ENCODE peak calls at places on chromosomes 11 and 22, in six cellular contexts. J is stomach, W is GM12891, A is spleen, P is breast epithelium, I is HCT116. E is an unnamed sample.

GRCh38 chr11:85821636-85822035 is 10.7 kb upstream of the SYTL2 start:
- DNase-seq in J (peak), W (no peak), A (no peak), P (no peak), I (no peak), E (no peak)

GRCh38 chr11:131095501-131096185 is 179.4 kb upstream of the SNX19 start:
- DNase-seq in J (no peak), W (no peak), A (no peak), P (no peak), I (no peak), E (no peak)

GRCh38 chr11:11084337-11084736 is 226.5 kb upstream of the ZBED5 start:
- DNase-seq in J (no peak), W (no peak), A (no peak), P (no peak), I (no peak), E (no peak)

GRCh38 chr11:119671048-119671447 is 58.0 kb downstream of the NECTIN1 start:
- DNase-seq in J (peak), W (no peak), A (no peak), P (no peak), I (no peak), E (no peak)

GRCh38 chr11:113908107-113908506 is 3.5 kb downstream of the HTR3B start:
- DNase-seq in J (no peak), W (no peak), A (no peak), P (no peak), I (no peak), E (no peak)

GRCh38 chr11:11346249-11346648 is 6.8 kb downstream of the CSNK2A3 start:
- DNase-seq in J (no peak), W (no peak), A (no peak), P (no peak), I (no peak), E (no peak)

GRCh38 chr11:856397-856796 is 13.7 kb downstream of the TSPAN4 start:
- DNase-seq in J (no peak), W (no peak), A (no peak), P (no peak), I (no peak), E (no peak)

GRCh38 chr11:72098741-72099140 is 4.4 kb downstream of the LAMTOR1 start:
- DNase-seq in J (no peak), W (no peak), A (no peak), P (no peak), I (no peak), E (no peak)

GRCh38 chr11:5291207-5291838 is 10.4 kb downstream of the OR51B4 start:
- DNase-seq in J (no peak), W (peak), A (no peak), P (no peak), I (peak), E (peak)

GRCh38 chr22:49040111-49040510 is 787.6 kb downstream of the BRD1 start:
- DNase-seq in J (no peak), W (no peak), A (no peak), P (no peak), I (no peak), E (no peak)

DNA sequence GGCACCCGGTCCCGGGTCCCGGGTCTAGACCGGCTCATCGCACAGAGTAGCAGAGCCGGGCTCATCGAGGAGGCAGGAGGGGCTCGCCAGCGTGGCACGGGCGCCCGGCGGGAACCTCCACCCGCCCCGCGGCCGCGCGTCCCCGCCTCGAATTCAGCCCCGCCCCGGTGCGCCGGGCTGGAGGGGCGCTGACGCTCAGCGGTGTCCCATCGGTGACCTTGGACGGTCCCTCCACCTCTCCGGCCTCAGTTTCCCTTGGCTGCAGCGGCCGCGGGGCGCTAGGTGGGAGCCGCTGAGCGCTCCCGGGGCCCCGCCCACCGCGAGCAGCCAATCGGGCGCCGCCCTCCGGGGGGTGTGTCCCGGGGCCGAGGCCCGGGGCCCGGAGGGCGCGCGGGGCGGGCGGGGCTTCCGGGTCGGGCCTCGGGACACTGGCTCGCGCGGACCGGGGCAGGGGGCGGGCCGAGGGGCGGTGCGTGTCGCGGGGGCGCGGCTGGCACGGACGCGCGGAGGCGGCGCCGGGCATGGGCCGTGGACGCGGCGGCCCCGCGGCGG is at the start of gene PPARA:
- DNase-seq in J (peak), W (peak), A (peak), P (peak), I (peak), E (peak)
- TF ChIP-seq POLR2A in J (no peak), W (no peak), A (no peak), P (no peak), I (peak), E (no peak)

DNA sequence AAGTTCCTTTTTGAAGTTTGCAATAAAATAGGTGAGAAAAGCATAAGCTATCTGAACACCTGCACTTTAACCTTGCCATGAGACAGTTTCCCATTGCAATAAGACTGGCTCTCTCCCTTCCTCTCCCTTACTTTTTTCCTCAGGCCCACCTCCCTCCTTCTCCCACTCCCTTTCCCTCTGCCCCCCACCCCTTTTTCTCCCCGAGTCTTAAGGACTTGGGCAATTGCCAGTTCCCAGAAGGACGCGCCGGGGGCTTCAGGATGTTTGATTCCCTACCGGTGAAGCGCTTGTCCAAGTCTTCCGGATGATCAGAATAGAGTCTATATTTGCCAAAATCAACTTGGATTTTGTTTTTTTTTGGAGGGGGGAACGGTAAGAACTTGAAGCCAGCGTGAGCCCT is 2.1 kb upstream of the DBX1 start:
- DNase-seq in J (no peak), W (no peak), A (no peak), P (no peak), I (no peak), E (no peak)
- TF ChIP-seq POLR2AphosphoS5 in J (no peak), W (no peak), A (no peak), P (no peak), I (no peak), E (no peak)

DNA sequence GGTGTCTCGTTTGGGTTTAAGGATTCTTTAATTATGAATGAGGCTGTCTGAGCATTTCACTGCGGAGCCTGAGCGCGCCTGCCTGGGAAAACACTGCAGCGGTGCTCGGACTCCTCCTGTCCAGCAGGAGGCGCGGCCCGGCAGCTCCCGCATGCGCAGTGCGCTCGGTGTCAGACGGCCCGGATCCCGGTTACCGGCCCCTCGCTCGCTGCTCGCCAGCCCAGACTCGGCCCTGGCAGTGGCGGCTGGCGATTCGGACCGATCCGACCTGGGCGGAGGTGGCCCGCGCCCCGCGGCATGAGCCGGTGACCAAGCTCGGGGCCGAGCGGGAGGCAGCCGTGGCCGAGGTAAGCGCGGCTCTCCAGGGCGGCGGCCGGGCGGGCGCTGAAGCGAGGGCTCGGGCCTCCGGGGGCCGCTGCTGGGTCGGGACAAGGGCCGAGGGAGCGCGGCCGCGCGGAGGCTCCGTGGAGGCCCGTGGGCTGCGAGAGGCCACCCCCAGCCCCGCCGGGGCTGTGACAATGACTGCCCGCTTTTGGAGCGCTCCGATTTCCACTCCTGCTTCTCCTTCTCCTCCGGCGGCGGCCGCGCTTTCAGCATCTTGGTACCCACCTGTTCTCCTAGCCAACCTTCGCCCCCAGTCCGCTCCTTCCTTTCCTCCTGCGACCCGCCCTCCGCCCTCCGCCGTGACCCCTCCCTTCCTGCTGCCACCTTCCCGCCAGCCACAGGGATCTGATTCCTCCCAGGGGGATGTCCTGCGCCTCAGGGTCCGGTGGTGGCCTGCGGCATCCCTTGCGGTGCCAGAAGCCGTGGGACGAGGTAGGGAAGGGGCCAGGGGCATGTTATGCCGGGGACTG is at the start of gene EXT2:
- DNase-seq in J (peak), W (peak), A (peak), P (peak), I (peak), E (peak)
- TF ChIP-seq POLR2A in J (no peak), W (no peak), A (peak), P (no peak), I (peak), E (no peak)

DNA sequence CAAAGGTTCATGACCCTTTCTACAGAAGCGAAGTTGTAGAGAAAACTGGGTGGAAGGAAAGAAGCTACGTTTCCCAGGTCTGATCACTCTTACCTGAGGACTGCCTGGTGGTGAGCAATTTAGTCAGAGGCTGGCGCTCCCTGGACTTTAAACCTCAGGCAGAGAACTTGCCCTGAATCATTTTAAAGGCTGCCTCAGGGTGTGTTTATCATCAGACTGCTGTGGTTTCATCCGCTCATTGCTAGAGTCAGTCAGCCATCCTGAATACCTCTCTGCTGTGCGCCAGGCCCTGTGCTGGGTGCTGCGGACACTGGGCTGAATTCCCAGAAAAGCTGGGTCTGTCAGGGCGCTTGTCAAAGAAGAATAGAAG is 2.7 kb downstream of the DTX4 start:
- DNase-seq in J (peak), W (no peak), A (no peak), P (no peak), I (no peak), E (no peak)
- TF ChIP-seq POLR2AphosphoS5 in J (peak), W (no peak), A (no peak), P (no peak), I (no peak), E (no peak)

GRCh38 chr11:63838682-63839507 is at the start of gene MARK2:
- DNase-seq in J (peak), W (peak), A (peak), P (peak), I (peak), E (peak)
- TF ChIP-seq POLR2A in J (no peak), W (no peak), A (no peak), P (peak), I (peak), E (peak)

DNA sequence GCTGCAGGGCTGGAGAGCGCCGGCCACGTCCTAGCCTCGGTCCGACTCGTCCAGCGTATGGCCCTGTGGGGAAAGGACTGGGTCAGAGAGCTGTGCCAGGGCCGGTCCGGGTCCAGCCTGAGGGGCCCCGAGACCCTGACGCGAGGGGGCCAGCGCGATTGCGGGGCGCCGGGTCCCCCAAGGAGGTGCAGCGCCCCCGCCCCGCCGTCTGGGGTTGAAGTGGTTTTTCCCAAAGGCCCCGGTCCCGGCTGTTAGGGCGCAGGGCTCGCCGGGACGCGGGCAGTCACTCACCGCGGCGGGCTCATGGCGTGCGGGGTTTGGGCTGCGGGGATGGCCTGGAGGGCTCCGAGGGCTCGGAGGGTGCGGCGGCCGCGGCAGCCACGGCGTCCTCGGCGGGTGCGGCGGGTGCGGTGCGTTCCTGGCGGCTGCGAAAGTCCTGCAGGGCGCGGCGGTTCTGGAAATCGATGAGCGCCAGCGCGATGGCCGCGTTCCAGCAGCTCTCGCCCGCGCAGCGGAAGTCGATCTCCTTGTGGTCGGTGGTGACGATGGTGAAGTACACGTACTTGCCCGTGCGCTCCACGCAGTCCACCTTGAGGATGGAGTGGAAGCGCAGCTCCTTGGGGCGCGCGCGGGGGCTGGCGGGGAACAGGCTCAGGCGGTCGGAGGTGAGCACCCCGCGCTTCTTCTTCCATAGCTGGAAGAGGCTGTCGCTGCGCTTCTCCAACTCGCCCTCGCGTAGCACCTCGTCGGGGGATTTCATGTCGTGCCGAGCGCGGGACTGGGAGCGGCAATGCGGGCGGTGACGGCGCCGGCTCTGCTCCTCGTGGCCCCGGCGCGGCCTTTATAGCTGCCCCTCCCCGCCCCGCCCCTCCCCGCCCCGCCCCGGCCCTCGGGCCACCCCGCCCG is at the start of gene PHLDA2:
- DNase-seq in J (peak), W (no peak), A (peak), P (no peak), I (peak), E (no peak)
- TF ChIP-seq POLR2AphosphoS5 in J (peak), W (no peak), A (peak), P (no peak), I (peak), E (no peak)

GRCh38 chr11:73308003-73308962 is at the start of gene ARHGEF17:
- DNase-seq in J (peak), W (peak), A (peak), P (peak), I (peak), E (no peak)
- TF ChIP-seq POLR2A in J (no peak), W (no peak), A (no peak), P (no peak), I (peak), E (no peak)

GRCh38 chr22:36528795-36529718 is at the start of gene EIF3D:
- DNase-seq in J (peak), W (peak), A (peak), P (peak), I (peak), E (peak)
- TF ChIP-seq POLR2AphosphoS5 in J (peak), W (peak), A (peak), P (peak), I (peak), E (peak)

E was measured in GM12892.